ENCODE peak calls at places on chromosome 20, in nine cellular contexts. G, T, B, K, S, R, U, M and N are unnamed samples.

GRCh38 chr20:3406481-3407425 is 716 bp downstream of the DNAAF9 start:
- DNase-seq in G (peak; percentile 37), T (peak; percentile 12), B (no peak), K (peak; percentile 76), S (no peak), R (peak; percentile 88), U (no peak), M (peak; percentile 37), N (no peak)

GRCh38 chr20:61923371-61924166 is 142.1 kb downstream of the TAF4 start:
- DNase-seq in G (no peak), T (no peak), B (peak; percentile 29), K (no peak), S (no peak), R (no peak), U (no peak), M (no peak), N (peak; percentile 62)

GRCh38 chr20:63552481-63553249 is 1.3 kb upstream of the FNDC11 start:
- DNase-seq in G (no peak), T (no peak), B (no peak), K (no peak), S (peak; percentile 65), R (no peak), U (no peak), M (no peak), N (no peak)

GRCh38 chr20:48959902-48960550 is 38.5 kb downstream of the ARFGEF2 start:
- DNase-seq in G (no peak), T (no peak), B (no peak), K (no peak), S (no peak), R (no peak), U (no peak), M (no peak), N (no peak)

GRCh38 chr20:58714923-58715708 is 22.5 kb downstream of the NPEPL1 start:
- DNase-seq in G (no peak), T (peak; percentile 3), B (peak; percentile 35), K (peak; percentile 2), S (no peak), R (no peak), U (peak; percentile 7), M (peak; percentile 16), N (peak; percentile 90)

GRCh38 chr20:18692453-18692852 is 104.6 kb downstream of the DTD1 start:
- DNase-seq in G (no peak), T (no peak), B (no peak), K (no peak), S (no peak), R (no peak), U (no peak), M (no peak), N (no peak)

GRCh38 chr20:35216541-35216940 is 9.9 kb upstream of the MMP24 start:
- DNase-seq in G (no peak), T (no peak), B (no peak), K (no peak), S (no peak), R (no peak), U (no peak), M (no peak), N (no peak)

GRCh38 chr20:58463231-58463630 is 52.0 kb downstream of the APCDD1L start:
- DNase-seq in G (no peak), T (no peak), B (no peak), K (no peak), S (no peak), R (no peak), U (no peak), M (no peak), N (no peak)

GRCh38 chr20:64037498-64038213 is 1.7 kb downstream of the C20orf204 start:
- DNase-seq in G (no peak), T (no peak), B (no peak), K (no peak), S (no peak), R (no peak), U (peak; percentile 63), M (peak; percentile 84), N (no peak)

GRCh38 chr20:63272105-63273078 is at the start of gene ARFGAP1:
- DNase-seq in G (peak; percentile 93), T (peak; percentile 90), B (peak; percentile 91), K (peak; percentile 96), S (peak; percentile 49), R (no peak), U (peak; percentile 99), M (peak; percentile 99), N (no peak)

GRCh38 chr20:64027981-64028685 is 7.8 kb upstream of the C20orf204 start:
- DNase-seq in G (no peak), T (no peak), B (no peak), K (no peak), S (no peak), R (no peak), U (no peak), M (no peak), N (no peak)

GRCh38 chr20:49766979-49767419 is 45.6 kb upstream of the SLC9A8 start:
- DNase-seq in G (peak; percentile 48), T (no peak), B (peak; percentile 58), K (no peak), S (no peak), R (no peak), U (no peak), M (no peak), N (no peak)

GRCh38 chr20:22890605-22891300 is 144.4 kb upstream of the SSTR4 start:
- DNase-seq in G (no peak), T (no peak), B (no peak), K (no peak), S (no peak), R (no peak), U (no peak), M (no peak), N (no peak)

GRCh38 chr20:25985597-25985996 is 288.9 kb upstream of the ZNF337 start:
- DNase-seq in G (no peak), T (no peak), B (no peak), K (no peak), S (no peak), R (no peak), U (no peak), M (no peak), N (no peak)

GRCh38 chr20:25989196-25989595 is 292.5 kb upstream of the ZNF337 start:
- DNase-seq in G (no peak), T (no peak), B (no peak), K (no peak), S (no peak), R (no peak), U (no peak), M (no peak), N (no peak)

GRCh38 chr20:25991051-25991755 is 294.6 kb upstream of the ZNF337 start:
- DNase-seq in G (no peak), T (no peak), B (peak; percentile 15), K (no peak), S (no peak), R (no peak), U (no peak), M (no peak), N (no peak)

GRCh38 chr20:25984933-25985332 is 288.3 kb upstream of the ZNF337 start:
- DNase-seq in G (peak; percentile 58), T (no peak), B (peak; percentile 69), K (no peak), S (no peak), R (no peak), U (no peak), M (peak; percentile 54), N (no peak)

DNA sequence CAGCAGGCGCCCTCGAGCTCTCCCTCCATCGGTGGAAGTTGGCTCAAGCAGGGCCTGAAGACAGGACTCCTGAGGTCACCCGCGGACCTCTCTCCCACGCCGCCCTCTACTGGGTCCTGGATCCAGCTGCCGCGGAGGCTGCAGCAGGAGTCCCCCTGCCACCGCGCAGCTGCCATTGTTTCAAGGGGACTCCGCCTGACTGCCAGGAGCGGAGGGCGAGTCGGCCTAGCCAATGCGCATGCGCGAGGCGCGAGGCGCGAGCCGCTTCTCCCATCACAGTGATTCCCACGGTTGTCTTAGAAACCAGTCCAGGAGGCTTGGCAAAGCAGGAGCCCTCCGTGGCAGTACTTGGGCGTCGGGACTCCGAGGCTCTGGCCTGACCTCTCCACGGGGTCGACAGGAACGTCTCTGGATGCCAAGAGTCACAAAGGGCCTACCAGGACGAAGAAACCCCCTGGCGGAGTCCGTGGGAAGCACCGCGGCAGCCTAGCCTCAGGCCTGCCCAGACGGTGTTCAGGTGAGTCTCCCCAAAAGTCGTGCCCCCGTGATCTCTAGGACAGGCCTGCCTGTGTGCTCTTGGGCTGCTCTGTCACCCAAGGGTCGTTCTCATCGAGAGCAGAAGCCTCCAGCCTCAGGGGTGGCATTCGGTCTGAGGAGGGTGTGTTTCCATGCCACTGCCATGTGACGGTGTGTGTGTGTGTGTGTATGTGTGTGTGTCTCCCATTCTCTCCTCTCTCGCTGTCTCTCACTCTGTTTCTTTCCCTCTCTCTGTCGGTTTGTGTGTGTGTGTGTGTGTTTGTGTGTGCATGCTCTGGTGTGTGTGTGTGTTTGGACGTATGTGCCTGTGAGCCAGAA is 290.6 kb upstream of the ZNF337 start:
- DNase-seq in G (peak; percentile 61), T (peak; percentile 53), B (no peak), K (peak; percentile 46), S (no peak), R (no peak), U (no peak), M (peak; percentile 50), N (no peak)
- TF ChIP-seq CTCF in G (peak; percentile 27), T (no peak), B (peak; percentile 19), K (peak; percentile 17), S (peak; percentile 76), R (no peak), U (peak; percentile 14), M (no peak), N (peak; percentile 22)

DNA sequence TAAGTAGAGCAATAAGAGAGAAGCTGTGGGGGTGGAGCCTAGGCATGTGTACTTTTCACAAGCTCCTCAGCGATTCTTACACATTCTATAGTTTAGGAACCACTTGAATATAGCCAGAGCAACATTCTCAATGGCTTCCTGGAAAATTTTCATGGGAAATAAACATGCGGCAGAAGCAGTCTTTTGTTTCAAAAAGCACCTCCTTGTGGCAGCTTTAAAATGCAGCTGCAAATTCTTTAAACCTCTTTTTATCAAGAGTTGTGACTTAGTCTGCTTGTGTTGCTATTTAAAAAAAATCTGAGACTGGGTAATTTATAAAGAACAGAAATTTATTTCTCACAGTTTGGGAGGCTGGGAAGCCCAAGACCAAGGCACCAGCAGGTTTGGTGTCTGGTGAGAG is 23.8 kb downstream of the NKX2-2 start:
- DNase-seq in G (no peak), T (no peak), B (no peak), K (no peak), S (no peak), R (no peak), U (no peak), M (no peak), N (no peak)
- TF ChIP-seq CTCF in G (no peak), T (no peak), B (peak; percentile 24), K (peak; percentile 42), S (no peak), R (no peak), U (no peak), M (no peak), N (peak; percentile 74)

DNA sequence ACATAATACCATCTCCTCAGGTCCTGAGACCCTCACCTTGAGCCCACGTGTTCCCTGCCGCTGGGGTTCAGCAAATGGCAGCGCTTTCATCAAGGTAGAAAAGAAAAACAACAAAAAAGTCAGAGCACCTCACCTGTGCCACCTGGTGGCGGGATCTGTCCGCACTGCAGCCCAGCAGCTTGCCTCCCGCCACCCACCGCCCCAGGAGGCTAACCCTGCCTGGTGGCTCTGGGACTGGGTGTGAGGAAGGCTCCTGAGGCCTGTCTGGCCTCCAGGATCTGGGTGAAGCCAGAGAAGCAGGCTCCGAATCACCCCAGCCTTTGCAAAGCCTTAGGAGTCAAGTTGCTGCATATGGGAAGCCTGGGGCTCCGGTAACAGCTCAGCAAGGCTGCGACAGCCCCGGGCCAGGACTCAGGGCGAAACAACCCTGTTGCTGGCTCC is 270.8 kb downstream of the BMP7 start:
- DNase-seq in G (no peak), T (peak; percentile 71), B (peak; percentile 25), K (peak; percentile 51), S (no peak), R (no peak), U (peak; percentile 49), M (peak; percentile 60), N (no peak)
- TF ChIP-seq CTCF in G (no peak), T (peak; percentile 79), B (peak; percentile 24), K (peak; percentile 60), S (peak; percentile 65), R (peak; percentile 14), U (peak; percentile 33), M (peak; percentile 34), N (peak; percentile 76)

GRCh38 chr20:32327087-32327681 is 30.9 kb upstream of the ASXL1 start:
- DNase-seq in G (peak; percentile 28), T (no peak), B (no peak), K (peak; percentile 78), S (no peak), R (no peak), U (no peak), M (no peak), N (no peak)
- TF ChIP-seq CTCF in G (no peak), T (no peak), B (no peak), K (no peak), S (no peak), R (no peak), U (no peak), M (no peak), N (no peak)